ENCODE peak calls at places on chromosomes 4 and X, in nine cellular contexts. One of them, this sample, is unnamed.

GRCh38 chr4:131638776-131639175 is 1510.3 kb upstream of the PCDH10 start:
- DNase-seq in fibroblast of pulmonary artery: peak
- DNase-seq in HFF-Myc: no peak
- DNase-seq in mammary epithelial cell: no peak
- DNase-seq in IMR-90: peak
- DNase-seq in astrocyte of the cerebellum: no peak
- DNase-seq in right lobe of liver: no peak
- DNase-seq in astrocyte of the spinal cord: peak
- DNase-seq in CD4-positive, alpha-beta memory T cell: no peak
- DNase-seq in this sample: no peak

GRCh38 chrX:83022020-83022419 is 486.1 kb upstream of the POU3F4 start:
- DNase-seq in fibroblast of pulmonary artery: no peak
- DNase-seq in HFF-Myc: no peak
- DNase-seq in mammary epithelial cell: no peak
- DNase-seq in IMR-90: no peak
- DNase-seq in astrocyte of the cerebellum: peak
- DNase-seq in right lobe of liver: peak
- DNase-seq in astrocyte of the spinal cord: no peak
- DNase-seq in CD4-positive, alpha-beta memory T cell: no peak
- DNase-seq in this sample: no peak

GRCh38 chr4:56082809-56083208 is 134.1 kb downstream of the CEP135 start:
- DNase-seq in fibroblast of pulmonary artery: no peak
- DNase-seq in HFF-Myc: no peak
- DNase-seq in mammary epithelial cell: no peak
- DNase-seq in IMR-90: no peak
- DNase-seq in astrocyte of the cerebellum: no peak
- DNase-seq in right lobe of liver: no peak
- DNase-seq in astrocyte of the spinal cord: no peak
- DNase-seq in CD4-positive, alpha-beta memory T cell: no peak
- DNase-seq in this sample: no peak

GRCh38 chr4:2925931-2926860 is 37.0 kb downstream of the NOP14 start:
- DNase-seq in fibroblast of pulmonary artery: no peak
- DNase-seq in HFF-Myc: no peak
- DNase-seq in mammary epithelial cell: no peak
- DNase-seq in IMR-90: no peak
- DNase-seq in astrocyte of the cerebellum: no peak
- DNase-seq in right lobe of liver: peak
- DNase-seq in astrocyte of the spinal cord: no peak
- DNase-seq in CD4-positive, alpha-beta memory T cell: no peak
- DNase-seq in this sample: no peak

GRCh38 chr4:2934077-2934812 is 29.0 kb downstream of the NOP14 start:
- DNase-seq in fibroblast of pulmonary artery: peak
- DNase-seq in HFF-Myc: no peak
- DNase-seq in mammary epithelial cell: peak
- DNase-seq in IMR-90: peak
- DNase-seq in astrocyte of the cerebellum: no peak
- DNase-seq in right lobe of liver: peak
- DNase-seq in astrocyte of the spinal cord: peak
- DNase-seq in CD4-positive, alpha-beta memory T cell: peak
- DNase-seq in this sample: no peak

GRCh38 chr4:8152865-8153257 is 5.8 kb downstream of the ABLIM2 start:
- DNase-seq in fibroblast of pulmonary artery: no peak
- DNase-seq in HFF-Myc: no peak
- DNase-seq in mammary epithelial cell: no peak
- DNase-seq in IMR-90: no peak
- DNase-seq in astrocyte of the cerebellum: no peak
- DNase-seq in right lobe of liver: no peak
- DNase-seq in astrocyte of the spinal cord: no peak
- DNase-seq in CD4-positive, alpha-beta memory T cell: no peak
- DNase-seq in this sample: no peak

GRCh38 chr4:3145251-3145908 is 70.9 kb downstream of the HTT start:
- DNase-seq in fibroblast of pulmonary artery: peak
- DNase-seq in HFF-Myc: no peak
- DNase-seq in mammary epithelial cell: no peak
- DNase-seq in IMR-90: peak
- DNase-seq in astrocyte of the cerebellum: peak
- DNase-seq in right lobe of liver: no peak
- DNase-seq in astrocyte of the spinal cord: peak
- DNase-seq in CD4-positive, alpha-beta memory T cell: no peak
- DNase-seq in this sample: no peak

GRCh38 chr4:145034727-145035211 is 63.2 kb downstream of the ANAPC10 start:
- DNase-seq in fibroblast of pulmonary artery: peak
- DNase-seq in HFF-Myc: no peak
- DNase-seq in mammary epithelial cell: peak
- DNase-seq in IMR-90: peak
- DNase-seq in astrocyte of the cerebellum: peak
- DNase-seq in right lobe of liver: no peak
- DNase-seq in astrocyte of the spinal cord: peak
- DNase-seq in CD4-positive, alpha-beta memory T cell: no peak
- DNase-seq in this sample: peak

GRCh38 chr4:5101571-5101970 is 50.3 kb downstream of the STK32B start:
- DNase-seq in fibroblast of pulmonary artery: no peak
- DNase-seq in HFF-Myc: no peak
- DNase-seq in mammary epithelial cell: no peak
- DNase-seq in IMR-90: no peak
- DNase-seq in astrocyte of the cerebellum: no peak
- DNase-seq in right lobe of liver: no peak
- DNase-seq in astrocyte of the spinal cord: no peak
- DNase-seq in CD4-positive, alpha-beta memory T cell: no peak
- DNase-seq in this sample: no peak

GRCh38 chrX:155886409-155886808 is 5.3 kb downstream of the VAMP7 start:
- DNase-seq in fibroblast of pulmonary artery: no peak
- DNase-seq in HFF-Myc: no peak
- DNase-seq in mammary epithelial cell: no peak
- DNase-seq in IMR-90: no peak
- DNase-seq in astrocyte of the cerebellum: no peak
- DNase-seq in right lobe of liver: no peak
- DNase-seq in astrocyte of the spinal cord: no peak
- DNase-seq in CD4-positive, alpha-beta memory T cell: no peak
- DNase-seq in this sample: no peak

GRCh38 chrX:155893513-155893912 is 12.4 kb downstream of the VAMP7 start:
- DNase-seq in fibroblast of pulmonary artery: no peak
- DNase-seq in HFF-Myc: no peak
- DNase-seq in mammary epithelial cell: no peak
- DNase-seq in IMR-90: no peak
- DNase-seq in astrocyte of the cerebellum: no peak
- DNase-seq in right lobe of liver: no peak
- DNase-seq in astrocyte of the spinal cord: no peak
- DNase-seq in CD4-positive, alpha-beta memory T cell: no peak
- DNase-seq in this sample: no peak

GRCh38 chrX:155889328-155889727 is 8.2 kb downstream of the VAMP7 start:
- DNase-seq in fibroblast of pulmonary artery: no peak
- DNase-seq in HFF-Myc: no peak
- DNase-seq in mammary epithelial cell: no peak
- DNase-seq in IMR-90: no peak
- DNase-seq in astrocyte of the cerebellum: no peak
- DNase-seq in right lobe of liver: no peak
- DNase-seq in astrocyte of the spinal cord: no peak
- DNase-seq in CD4-positive, alpha-beta memory T cell: no peak
- DNase-seq in this sample: no peak

GRCh38 chrX:155888139-155888538 is 7.0 kb downstream of the VAMP7 start:
- DNase-seq in fibroblast of pulmonary artery: peak
- DNase-seq in HFF-Myc: peak
- DNase-seq in mammary epithelial cell: peak
- DNase-seq in IMR-90: peak
- DNase-seq in astrocyte of the cerebellum: peak
- DNase-seq in right lobe of liver: no peak
- DNase-seq in astrocyte of the spinal cord: peak
- DNase-seq in CD4-positive, alpha-beta memory T cell: no peak
- DNase-seq in this sample: peak
- H3K4me3 ChIP-seq in fibroblast of pulmonary artery: no peak
- H3K4me3 ChIP-seq in HFF-Myc: no peak
- H3K4me3 ChIP-seq in mammary epithelial cell: no peak
- H3K4me3 ChIP-seq in IMR-90: no peak
- H3K4me3 ChIP-seq in astrocyte of the cerebellum: no peak
- H3K4me3 ChIP-seq in right lobe of liver: no peak
- H3K4me3 ChIP-seq in astrocyte of the spinal cord: no peak
- H3K4me3 ChIP-seq in CD4-positive, alpha-beta memory T cell: no peak
- H3K4me3 ChIP-seq in this sample: no peak

GRCh38 chr4:26342328-26343040 is 21.7 kb downstream of the RBPJ start:
- DNase-seq in fibroblast of pulmonary artery: peak
- DNase-seq in HFF-Myc: peak
- DNase-seq in mammary epithelial cell: peak
- DNase-seq in IMR-90: peak
- DNase-seq in astrocyte of the cerebellum: peak
- DNase-seq in right lobe of liver: no peak
- DNase-seq in astrocyte of the spinal cord: peak
- DNase-seq in CD4-positive, alpha-beta memory T cell: no peak
- DNase-seq in this sample: peak
- H3K4me3 ChIP-seq in fibroblast of pulmonary artery: no peak
- H3K4me3 ChIP-seq in HFF-Myc: no peak
- H3K4me3 ChIP-seq in mammary epithelial cell: no peak
- H3K4me3 ChIP-seq in IMR-90: no peak
- H3K4me3 ChIP-seq in astrocyte of the cerebellum: no peak
- H3K4me3 ChIP-seq in right lobe of liver: no peak
- H3K4me3 ChIP-seq in astrocyte of the spinal cord: no peak
- H3K4me3 ChIP-seq in CD4-positive, alpha-beta memory T cell: no peak
- H3K4me3 ChIP-seq in this sample: no peak

DNA sequence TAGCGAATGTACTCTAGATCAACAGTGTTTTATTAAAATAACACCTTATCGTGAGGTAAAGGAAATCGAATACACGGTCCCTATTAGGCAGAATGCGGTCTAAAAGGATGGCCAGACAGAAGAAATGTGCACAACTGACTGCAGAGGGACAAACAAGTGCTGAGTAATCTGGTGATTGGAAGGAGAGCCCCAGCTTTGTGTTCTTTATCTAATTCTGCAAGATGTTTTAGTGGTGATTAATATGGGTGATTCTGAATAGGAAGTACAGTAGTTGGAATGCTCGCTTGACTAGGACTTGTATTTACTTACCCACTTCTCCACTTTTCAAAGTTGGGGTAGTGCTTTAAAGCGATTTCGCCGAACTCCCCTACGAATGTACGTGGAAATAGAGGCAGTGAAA is 1.2 kb downstream of the WDR44 start:
- DNase-seq in fibroblast of pulmonary artery: peak
- DNase-seq in HFF-Myc: no peak
- DNase-seq in mammary epithelial cell: peak
- DNase-seq in IMR-90: peak
- DNase-seq in astrocyte of the cerebellum: peak
- DNase-seq in right lobe of liver: no peak
- DNase-seq in astrocyte of the spinal cord: peak
- DNase-seq in CD4-positive, alpha-beta memory T cell: peak
- DNase-seq in this sample: no peak
- H3K4me3 ChIP-seq in fibroblast of pulmonary artery: peak
- H3K4me3 ChIP-seq in HFF-Myc: peak
- H3K4me3 ChIP-seq in mammary epithelial cell: peak
- H3K4me3 ChIP-seq in IMR-90: peak
- H3K4me3 ChIP-seq in astrocyte of the cerebellum: peak
- H3K4me3 ChIP-seq in right lobe of liver: peak
- H3K4me3 ChIP-seq in astrocyte of the spinal cord: peak
- H3K4me3 ChIP-seq in CD4-positive, alpha-beta memory T cell: peak
- H3K4me3 ChIP-seq in this sample: peak

GRCh38 chr4:182465114-182465513 is 221.9 kb downstream of the TENM3 start:
- DNase-seq in fibroblast of pulmonary artery: no peak
- DNase-seq in HFF-Myc: no peak
- DNase-seq in mammary epithelial cell: no peak
- DNase-seq in IMR-90: no peak
- DNase-seq in astrocyte of the cerebellum: no peak
- DNase-seq in right lobe of liver: no peak
- DNase-seq in astrocyte of the spinal cord: no peak
- DNase-seq in CD4-positive, alpha-beta memory T cell: no peak
- DNase-seq in this sample: no peak
- H3K4me3 ChIP-seq in fibroblast of pulmonary artery: no peak
- H3K4me3 ChIP-seq in HFF-Myc: no peak
- H3K4me3 ChIP-seq in mammary epithelial cell: no peak
- H3K4me3 ChIP-seq in IMR-90: no peak
- H3K4me3 ChIP-seq in astrocyte of the cerebellum: no peak
- H3K4me3 ChIP-seq in right lobe of liver: no peak
- H3K4me3 ChIP-seq in astrocyte of the spinal cord: no peak
- H3K4me3 ChIP-seq in CD4-positive, alpha-beta memory T cell: no peak
- H3K4me3 ChIP-seq in this sample: no peak

GRCh38 chrX:41010188-41010846 is 74.9 kb upstream of the USP9X start:
- DNase-seq in fibroblast of pulmonary artery: peak
- DNase-seq in HFF-Myc: peak
- DNase-seq in mammary epithelial cell: peak
- DNase-seq in IMR-90: peak
- DNase-seq in astrocyte of the cerebellum: peak
- DNase-seq in right lobe of liver: peak
- DNase-seq in astrocyte of the spinal cord: peak
- DNase-seq in CD4-positive, alpha-beta memory T cell: peak
- DNase-seq in this sample: peak

GRCh38 chrX:41014776-41015175 is 70.5 kb upstream of the USP9X start:
- DNase-seq in fibroblast of pulmonary artery: peak
- DNase-seq in HFF-Myc: no peak
- DNase-seq in mammary epithelial cell: peak
- DNase-seq in IMR-90: peak
- DNase-seq in astrocyte of the cerebellum: no peak
- DNase-seq in right lobe of liver: no peak
- DNase-seq in astrocyte of the spinal cord: no peak
- DNase-seq in CD4-positive, alpha-beta memory T cell: no peak
- DNase-seq in this sample: no peak

GRCh38 chrX:41005445-41005992 is 79.7 kb upstream of the USP9X start:
- DNase-seq in fibroblast of pulmonary artery: no peak
- DNase-seq in HFF-Myc: no peak
- DNase-seq in mammary epithelial cell: no peak
- DNase-seq in IMR-90: no peak
- DNase-seq in astrocyte of the cerebellum: no peak
- DNase-seq in right lobe of liver: no peak
- DNase-seq in astrocyte of the spinal cord: no peak
- DNase-seq in CD4-positive, alpha-beta memory T cell: no peak
- DNase-seq in this sample: no peak

DNA sequence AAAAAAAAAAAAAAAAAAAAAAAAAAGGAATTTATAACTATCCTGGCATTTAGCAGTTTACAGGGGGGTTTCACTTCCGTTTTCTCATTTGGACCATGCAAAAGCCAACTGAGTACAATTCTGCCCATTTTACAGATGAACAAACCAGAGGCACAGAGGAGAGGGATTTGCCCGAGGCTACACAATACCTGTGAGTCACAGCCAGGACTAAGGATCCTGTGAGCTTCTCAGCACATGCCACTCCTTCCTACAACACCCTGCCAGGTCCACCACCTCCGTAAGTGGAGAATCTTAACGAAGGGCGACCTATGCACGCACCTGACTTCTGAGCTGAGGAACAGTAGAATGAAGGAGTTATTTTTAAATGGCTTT is 75.4 kb upstream of the USP9X start:
- DNase-seq in fibroblast of pulmonary artery: no peak
- DNase-seq in HFF-Myc: no peak
- DNase-seq in mammary epithelial cell: no peak
- DNase-seq in IMR-90: no peak
- DNase-seq in astrocyte of the cerebellum: no peak
- DNase-seq in right lobe of liver: no peak
- DNase-seq in astrocyte of the spinal cord: no peak
- DNase-seq in CD4-positive, alpha-beta memory T cell: no peak
- DNase-seq in this sample: no peak
- H3K4me3 ChIP-seq in fibroblast of pulmonary artery: no peak
- H3K4me3 ChIP-seq in HFF-Myc: no peak
- H3K4me3 ChIP-seq in mammary epithelial cell: peak
- H3K4me3 ChIP-seq in IMR-90: no peak
- H3K4me3 ChIP-seq in astrocyte of the cerebellum: peak
- H3K4me3 ChIP-seq in right lobe of liver: peak
- H3K4me3 ChIP-seq in astrocyte of the spinal cord: no peak
- H3K4me3 ChIP-seq in CD4-positive, alpha-beta memory T cell: peak
- H3K4me3 ChIP-seq in this sample: no peak

GRCh38 chrX:30654989-30655607 is 1.9 kb downstream of the GK start:
- DNase-seq in fibroblast of pulmonary artery: no peak
- DNase-seq in HFF-Myc: no peak
- DNase-seq in mammary epithelial cell: peak
- DNase-seq in IMR-90: peak
- DNase-seq in astrocyte of the cerebellum: no peak
- DNase-seq in right lobe of liver: no peak
- DNase-seq in astrocyte of the spinal cord: no peak
- DNase-seq in CD4-positive, alpha-beta memory T cell: no peak
- DNase-seq in this sample: no peak
- H3K4me3 ChIP-seq in fibroblast of pulmonary artery: no peak
- H3K4me3 ChIP-seq in HFF-Myc: no peak
- H3K4me3 ChIP-seq in mammary epithelial cell: no peak
- H3K4me3 ChIP-seq in IMR-90: peak
- H3K4me3 ChIP-seq in astrocyte of the cerebellum: no peak
- H3K4me3 ChIP-seq in right lobe of liver: peak
- H3K4me3 ChIP-seq in astrocyte of the spinal cord: no peak
- H3K4me3 ChIP-seq in CD4-positive, alpha-beta memory T cell: no peak
- H3K4me3 ChIP-seq in this sample: no peak

GRCh38 chr4:98446499-98447375 is 185.6 kb downstream of the RAP1GDS1 start:
- DNase-seq in fibroblast of pulmonary artery: peak
- DNase-seq in HFF-Myc: no peak
- DNase-seq in mammary epithelial cell: peak
- DNase-seq in IMR-90: peak
- DNase-seq in astrocyte of the cerebellum: peak
- DNase-seq in right lobe of liver: no peak
- DNase-seq in astrocyte of the spinal cord: peak
- DNase-seq in CD4-positive, alpha-beta memory T cell: peak
- DNase-seq in this sample: peak
- H3K4me3 ChIP-seq in fibroblast of pulmonary artery: no peak
- H3K4me3 ChIP-seq in HFF-Myc: no peak
- H3K4me3 ChIP-seq in mammary epithelial cell: no peak
- H3K4me3 ChIP-seq in IMR-90: no peak
- H3K4me3 ChIP-seq in astrocyte of the cerebellum: no peak
- H3K4me3 ChIP-seq in right lobe of liver: no peak
- H3K4me3 ChIP-seq in astrocyte of the spinal cord: no peak
- H3K4me3 ChIP-seq in CD4-positive, alpha-beta memory T cell: peak
- H3K4me3 ChIP-seq in this sample: no peak

This sample was measured in skeletal muscle cell.